ENCODE peak calls at places on chromosome 9, in five cellular contexts. G, L, M, Y and B are unnamed samples.

GRCh38 chr9:83544002-83544698 is 5.9 kb upstream of the FRMD3 start:
- DNase-seq in G (peak), L (peak), M (peak), Y (peak), B (peak)

GRCh38 chr9:129514891-129515290 is 106.0 kb downstream of the C9orf50 start:
- DNase-seq in G (no peak), L (no peak), M (no peak), Y (no peak), B (no peak)

GRCh38 chr9:131584858-131585257 is 39.5 kb downstream of the PRRT1B start:
- DNase-seq in G (no peak), L (no peak), M (no peak), Y (no peak), B (no peak)

GRCh38 chr9:123339666-123340414 is 16.2 kb upstream of the CRB2 start:
- DNase-seq in G (no peak), L (no peak), M (peak), Y (no peak), B (no peak)

GRCh38 chr9:124779368-124780059 is 2.6 kb downstream of the OLFML2A start:
- DNase-seq in G (peak), L (peak), M (no peak), Y (peak), B (peak)

GRCh38 chr9:18994263-18994916 is 38.6 kb downstream of the SAXO1 start:
- DNase-seq in G (no peak), L (no peak), M (no peak), Y (no peak), B (no peak)

GRCh38 chr9:99562263-99562565 is 259.5 kb upstream of the NR4A3 start:
- DNase-seq in G (no peak), L (no peak), M (no peak), Y (no peak), B (no peak)

GRCh38 chr9:73284386-73284785 is 132.7 kb downstream of the ANXA1 start:
- DNase-seq in G (no peak), L (no peak), M (no peak), Y (no peak), B (no peak)

GRCh38 chr9:130940693-130941576 is 1.9 kb upstream of the FIBCD1 start:
- DNase-seq in G (peak), L (peak), M (peak), Y (peak), B (no peak)

GRCh38 chr9:117278656-117279055 is 136.2 kb downstream of the ASTN2 start:
- DNase-seq in G (no peak), L (no peak), M (no peak), Y (no peak), B (no peak)

GRCh38 chr9:78235296-78235770 is 542 bp upstream of the CEP78 start:
- DNase-seq in G (no peak), L (peak), M (no peak), Y (no peak), B (peak)

GRCh38 chr9:123033864-123034598 is 564 bp downstream of the GPR21 start:
- DNase-seq in G (no peak), L (peak), M (no peak), Y (no peak), B (no peak)

GRCh38 chr9:25857167-25857566 is 178.9 kb upstream of the TUSC1 start:
- DNase-seq in G (no peak), L (no peak), M (no peak), Y (no peak), B (no peak)

GRCh38 chr9:69462394-69462793 is 137.4 kb downstream of the ENTREP1 start:
- DNase-seq in G (no peak), L (no peak), M (no peak), Y (no peak), B (no peak)

GRCh38 chr9:5263568-5264218 is 32.5 kb downstream of the INSL4 start:
- DNase-seq in G (no peak), L (no peak), M (no peak), Y (no peak), B (no peak)

GRCh38 chr9:132499251-132499650 is 83.2 kb upstream of the BARHL1 start:
- DNase-seq in G (no peak), L (no peak), M (no peak), Y (no peak), B (no peak)

GRCh38 chr9:134209731-134210311 is 45.5 kb upstream of the RNU6ATAC start:
- DNase-seq in G (no peak), L (no peak), M (no peak), Y (peak), B (no peak)

GRCh38 chr9:134495881-134496412 is 145.7 kb upstream of the COL5A1 start:
- DNase-seq in G (no peak), L (no peak), M (peak), Y (no peak), B (no peak)

GRCh38 chr9:17216011-17216410 is 81.2 kb downstream of the CNTLN start:
- DNase-seq in G (no peak), L (no peak), M (no peak), Y (no peak), B (no peak)

GRCh38 chr9:28155067-28155466 is 581.8 kb upstream of the C9orf72 start:
- DNase-seq in G (no peak), L (no peak), M (no peak), Y (no peak), B (no peak)

GRCh38 chr9:29241320-29241719 is 1668.0 kb upstream of the C9orf72 start:
- DNase-seq in G (no peak), L (no peak), M (no peak), Y (no peak), B (no peak)

GRCh38 chr9:128911529-128912035 is 9.2 kb upstream of the PHYHD1 start:
- DNase-seq in G (no peak), L (peak), M (no peak), Y (no peak), B (peak)

GRCh38 chr9:116736406-116736805 is 49.3 kb downstream of the TRIM32 start:
- DNase-seq in G (no peak), L (no peak), M (no peak), Y (no peak), B (no peak)

GRCh38 chr9:83291196-83291595 is 228.3 kb upstream of the RASEF start:
- DNase-seq in G (no peak), L (no peak), M (no peak), Y (no peak), B (no peak)

GRCh38 chr9:133558191-133559126 is 24.0 kb downstream of the ADAMTSL2 start:
- DNase-seq in G (no peak), L (peak), M (no peak), Y (no peak), B (peak)

GRCh38 chr9:17625644-17626388 is 47.0 kb downstream of the SH3GL2 start:
- DNase-seq in G (no peak), L (peak), M (no peak), Y (no peak), B (no peak)

GRCh38 chr9:19232830-19233194 is 2.3 kb downstream of the DENND4C start:
- DNase-seq in G (no peak), L (peak), M (no peak), Y (no peak), B (no peak)

GRCh38 chr9:87119328-87119881 is 172.1 kb upstream of the GAS1 start:
- DNase-seq in G (peak), L (peak), M (peak), Y (no peak), B (no peak)

GRCh38 chr9:16143947-16144890 is 591.4 kb downstream of the CCDC171 start:
- DNase-seq in G (no peak), L (no peak), M (no peak), Y (no peak), B (no peak)

GRCh38 chr9:109010676-109011655 is 2.3 kb downstream of the CTNNAL1 start:
- DNase-seq in G (no peak), L (peak), M (peak), Y (no peak), B (no peak)

GRCh38 chr9:136225748-136226679 is 19.6 kb downstream of the QSOX2 start:
- DNase-seq in G (peak), L (peak), M (peak), Y (no peak), B (peak)
- TF ChIP-seq POLR2A in G (no peak), L (no peak), M (no peak), Y (no peak), B (no peak)

GRCh38 chr9:76630916-76631315 is 133.3 kb upstream of the PCA3 start:
- DNase-seq in G (no peak), L (no peak), M (no peak), Y (no peak), B (no peak)
- TF ChIP-seq POLR2A in G (no peak), L (no peak), M (no peak), Y (no peak), B (no peak)

DNA sequence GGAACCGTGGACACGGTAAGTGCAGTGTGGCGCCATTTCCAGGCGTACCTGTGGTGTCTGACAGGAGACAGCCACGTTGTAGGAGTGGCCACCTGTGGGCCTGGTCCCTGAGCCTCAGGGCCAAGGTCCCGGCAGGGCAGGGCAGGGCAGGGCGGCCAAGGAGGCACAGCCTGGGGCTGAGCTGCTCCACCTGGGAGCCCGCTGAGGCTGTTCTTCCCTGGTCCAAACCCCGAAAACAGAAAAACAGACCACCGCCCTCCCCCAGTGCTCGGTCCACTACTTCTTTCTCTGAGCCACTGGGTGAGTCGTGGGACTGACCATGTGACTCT is 8.6 kb downstream of the PMPCA start:
- DNase-seq in G (no peak), L (no peak), M (no peak), Y (no peak), B (no peak)
- TF ChIP-seq POLR2A in G (no peak), L (no peak), M (no peak), Y (no peak), B (no peak)

DNA sequence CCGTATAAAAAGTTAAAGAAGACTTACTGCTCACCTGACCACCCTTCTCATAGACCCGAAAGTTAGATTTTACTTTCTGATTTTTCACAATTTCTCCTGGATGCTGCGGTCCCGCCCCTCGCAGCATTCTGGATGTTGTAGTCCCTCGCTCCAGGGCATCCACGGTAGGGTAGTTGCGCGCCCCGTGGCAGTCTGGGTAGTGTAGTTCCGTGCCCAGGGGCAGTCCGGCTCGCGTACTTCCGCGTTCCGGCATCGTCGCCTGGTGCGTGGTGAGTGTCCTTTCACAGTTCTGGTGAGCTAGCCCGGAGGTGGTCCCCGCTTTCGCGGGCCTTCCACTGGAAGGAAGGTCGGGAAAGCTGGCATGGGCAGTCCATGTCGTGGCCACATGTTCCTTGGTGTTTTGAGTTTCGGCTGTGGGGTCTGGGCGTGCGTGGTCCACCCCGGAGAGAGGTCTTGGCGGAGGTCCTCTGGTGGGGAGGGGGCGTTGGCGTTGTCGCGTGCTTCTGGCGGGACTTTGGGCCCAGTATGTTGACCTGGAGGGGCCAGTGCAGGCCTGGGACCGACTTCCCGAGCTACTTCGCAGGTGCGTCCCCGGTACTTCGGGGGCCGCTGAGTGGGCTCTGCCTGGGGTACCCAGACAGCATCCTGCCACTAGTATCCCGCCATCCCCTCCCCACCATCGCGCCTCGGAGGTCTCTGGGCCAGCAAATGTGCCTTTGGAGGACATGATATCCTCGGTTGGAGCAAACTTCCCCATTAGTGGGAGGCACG is at the start of gene ZNF169:
- DNase-seq in G (peak), L (peak), M (peak), Y (peak), B (peak)
- TF ChIP-seq POLR2A in G (no peak), L (peak), M (peak), Y (peak), B (peak)

GRCh38 chr9:137198051-137198747 is 2.3 kb downstream of the TPRN start:
- DNase-seq in G (peak), L (no peak), M (peak), Y (no peak), B (no peak)

GRCh38 chr9:137198748-137199276 is 1.7 kb downstream of the TPRN start:
- DNase-seq in G (peak), L (no peak), M (peak), Y (no peak), B (no peak)

GRCh38 chr9:137199411-137200121 is 975 bp downstream of the TPRN start:
- DNase-seq in G (no peak), L (peak), M (no peak), Y (no peak), B (no peak)

GRCh38 chr9:137201205-137201868 is 796 bp upstream of the TPRN start:
- DNase-seq in G (no peak), L (no peak), M (no peak), Y (no peak), B (no peak)

DNA sequence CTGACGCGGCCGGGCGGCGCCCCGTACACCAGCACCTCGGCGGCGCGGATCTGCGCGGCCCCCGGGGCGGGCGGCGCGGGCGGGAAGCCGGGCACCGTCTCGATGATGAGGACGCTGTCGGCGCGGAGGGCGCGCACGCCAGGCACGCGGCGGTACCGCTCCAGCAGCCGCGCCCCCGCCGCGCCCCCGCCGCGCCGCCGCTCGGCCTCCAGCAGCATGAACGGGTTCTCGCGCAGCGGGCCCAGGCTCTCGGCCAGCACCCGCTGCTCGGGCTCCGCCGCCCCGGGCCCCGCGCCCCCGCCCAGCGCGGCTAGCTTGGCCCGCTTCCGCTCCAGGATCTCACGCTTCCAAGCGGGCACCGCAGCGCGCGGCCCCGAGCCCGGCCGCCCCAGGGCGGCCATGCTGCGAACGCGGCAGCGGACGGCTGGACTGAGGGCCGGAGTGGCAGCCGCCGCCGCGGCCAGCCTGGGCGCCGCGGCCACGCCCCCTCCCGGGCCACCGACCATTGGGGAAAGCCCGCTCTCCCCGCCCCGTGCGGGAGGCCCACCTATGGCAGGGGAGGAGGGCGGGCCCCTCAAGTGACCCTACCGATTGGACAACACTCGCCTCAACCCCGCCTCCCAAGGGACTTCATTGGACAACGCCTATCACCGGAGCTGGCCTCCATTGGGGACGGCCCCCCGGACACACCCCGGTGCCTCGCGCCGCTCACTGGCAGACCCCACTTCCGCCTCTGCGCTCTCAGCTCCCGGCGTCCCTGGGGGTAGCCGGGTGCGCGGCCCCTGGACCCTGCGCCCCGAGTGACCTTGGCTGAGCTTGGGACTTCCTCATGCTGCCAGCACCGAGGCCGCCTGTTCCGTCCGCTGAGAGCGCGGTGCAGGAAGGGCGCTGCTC is at the start of gene TPRN:
- DNase-seq in G (peak), L (peak), M (peak), Y (peak), B (peak)
- TF ChIP-seq POLR2A in G (no peak), L (peak), M (peak), Y (peak), B (peak)

DNA sequence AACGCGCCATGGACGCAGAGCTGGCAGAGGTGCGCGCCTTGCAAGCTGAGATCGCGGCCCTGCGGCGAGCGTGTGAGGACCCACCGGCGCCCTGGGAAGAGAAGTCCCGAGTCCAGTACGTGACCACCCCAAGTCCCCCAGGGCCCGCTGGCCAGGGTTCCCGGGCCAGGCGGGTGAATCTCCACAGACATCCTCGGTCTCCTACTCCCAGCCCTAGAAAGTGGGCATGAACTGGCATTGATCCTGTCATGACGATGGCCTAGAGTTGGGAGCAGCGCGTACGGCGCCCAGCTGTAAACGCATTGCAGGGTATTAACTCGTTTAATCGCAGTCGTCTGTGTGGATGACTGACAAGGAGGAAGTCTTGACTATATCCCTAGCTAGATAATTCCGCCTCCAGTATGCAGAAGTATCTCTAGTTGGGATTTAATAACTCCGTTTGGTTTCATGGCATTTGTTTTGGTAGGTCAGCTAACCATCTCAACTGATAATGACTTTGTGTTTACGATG is 293 bp downstream of the CENPP start:
- DNase-seq in G (no peak), L (peak), M (no peak), Y (no peak), B (no peak)
- TF ChIP-seq POLR2A in G (no peak), L (peak), M (no peak), Y (no peak), B (peak)

GRCh38 chr9:35097573-35097972 is 1.2 kb upstream of the PIGO start:
- DNase-seq in G (no peak), L (no peak), M (no peak), Y (no peak), B (no peak)
- TF ChIP-seq POLR2A in G (no peak), L (no peak), M (no peak), Y (no peak), B (no peak)